ENCODE peak calls at places on chromosome 21, in ten cellular contexts. V is small intestine, F is AG09309, Y is T1000, I is mammary epithelial cell, X is brain microvascular endothelial cell, D is HT1080, L is activated gamma-delta T cell treated with Interleukin-2 at 50 U/mL for 16 hours, P is caudate nucleus, B is NCI-H1092. U is an unnamed sample.

GRCh38 chr21:28729887-28730286 is 262.8 kb downstream of the LTN1 start:
- DNase-seq in D (no peak), V (no peak), B (no peak), I (no peak), F (no peak), L (no peak), P (no peak), X (no peak), Y (no peak), U (no peak)

GRCh38 chr21:19122371-19122770 is 718.8 kb upstream of the TMPRSS15 start:
- DNase-seq in V (no peak), Y (no peak), D (no peak), F (no peak), L (no peak), P (no peak), B (peak), X (no peak), I (no peak), U (no peak)

GRCh38 chr21:28781602-28782274 is 210.9 kb downstream of the LTN1 start:
- DNase-seq in I (peak), V (peak), D (peak), F (no peak), X (peak), P (no peak), L (no peak), Y (no peak), B (no peak), U (no peak)

GRCh38 chr21:45135122-45135521 is 60.7 kb downstream of the ADARB1 start:
- DNase-seq in P (no peak), B (no peak), I (no peak), D (no peak), L (no peak), X (no peak), Y (no peak), F (no peak), V (no peak), U (no peak)

GRCh38 chr21:22145555-22145954 is 1147.3 kb downstream of the NCAM2 start:
- DNase-seq in X (no peak), F (no peak), D (no peak), B (no peak), I (no peak), L (no peak), Y (no peak), P (no peak), V (no peak), U (no peak)

GRCh38 chr21:34196996-34197395 is 123.6 kb downstream of the MRPS6 start:
- DNase-seq in F (no peak), B (no peak), Y (no peak), X (no peak), P (no peak), I (no peak), D (no peak), V (no peak), L (no peak), U (no peak)

GRCh38 chr21:34817821-34818662 is 149.2 kb downstream of the CLIC6 start:
- DNase-seq in V (peak), Y (no peak), X (no peak), B (peak), L (no peak), P (no peak), I (no peak), F (no peak), D (no peak), U (no peak)

GRCh38 chr21:45543371-45543709 is 1.1 kb upstream of the SLC19A1 start:
- DNase-seq in Y (no peak), V (no peak), P (no peak), D (no peak), B (no peak), L (peak), X (no peak), F (no peak), I (no peak), U (no peak)

GRCh38 chr21:44617071-44617501 is 5.2 kb downstream of the KRTAP10-8 start:
- DNase-seq in I (no peak), Y (no peak), V (no peak), D (no peak), P (no peak), B (no peak), X (no peak), F (no peak), L (no peak), U (no peak)

GRCh38 chr21:45892156-45892919 is 89.2 kb upstream of the COL6A1 start:
- DNase-seq in F (no peak), I (no peak), B (no peak), Y (no peak), X (no peak), V (no peak), D (no peak), L (peak), P (no peak), U (no peak)

GRCh38 chr21:37916795-37917142 is 512 bp upstream of the KCNJ6 start:
- DNase-seq in B (peak), D (no peak), F (no peak), P (no peak), L (no peak), Y (no peak), V (no peak), X (no peak), I (no peak), U (no peak)

GRCh38 chr21:27693376-27693775 is 726.5 kb upstream of the ADAMTS5 start:
- DNase-seq in Y (no peak), B (no peak), L (no peak), P (no peak), D (peak), F (peak), I (peak), X (peak), V (no peak), U (no peak)

GRCh38 chr21:45154511-45155508 is 80.4 kb downstream of the ADARB1 start:
- DNase-seq in Y (no peak), L (no peak), I (peak), X (peak), V (peak), P (no peak), B (no peak), F (no peak), D (peak), U (peak)

GRCh38 chr21:29155118-29155932 is 24.9 kb downstream of the MAP3K7CL start:
- DNase-seq in I (peak), F (peak), V (peak), B (no peak), P (no peak), Y (no peak), D (no peak), L (no peak), X (peak), U (no peak)

GRCh38 chr21:42262826-42263225 is 43.9 kb downstream of the ABCG1 start:
- DNase-seq in X (no peak), Y (no peak), I (peak), B (peak), P (no peak), D (peak), L (no peak), V (no peak), F (no peak), U (no peak)

GRCh38 chr21:42833859-42834729 is 45.2 kb downstream of the WDR4 start:
- DNase-seq in B (no peak), X (no peak), F (no peak), I (no peak), L (no peak), Y (no peak), P (no peak), V (no peak), D (no peak), U (no peak)

GRCh38 chr21:41648591-41649031 is 118.2 kb downstream of the RIPK4 start:
- DNase-seq in P (no peak), F (peak), I (peak), B (no peak), Y (no peak), V (no peak), X (peak), D (no peak), L (no peak), U (no peak)

GRCh38 chr21:46325073-46325912 is 1.3 kb downstream of the PCNT start:
- DNase-seq in X (peak), I (peak), L (peak), P (peak), V (peak), B (peak), F (no peak), D (peak), Y (no peak), U (peak)

GRCh38 chr21:26389971-26390641 is 183.0 kb downstream of the CYYR1 start:
- DNase-seq in I (peak), L (no peak), X (peak), P (no peak), F (peak), D (peak), Y (peak), V (no peak), B (no peak), U (no peak)

GRCh38 chr21:46092026-46092764 is 5.7 kb upstream of the COL6A2 start:
- DNase-seq in V (no peak), B (no peak), P (no peak), D (peak), X (peak), Y (peak), I (no peak), F (peak), L (no peak), U (no peak)

GRCh38 chr21:36976882-36977651 is 10.6 kb upstream of the HLCS start:
- DNase-seq in D (peak), V (no peak), F (peak), B (peak), X (peak), P (no peak), Y (no peak), I (peak), L (peak), U (no peak)

GRCh38 chr21:42108941-42109340 is 37.8 kb downstream of the UMODL1 start:
- DNase-seq in D (no peak), F (no peak), X (no peak), L (no peak), B (no peak), P (no peak), V (no peak), I (no peak), Y (no peak), U (no peak)

GRCh38 chr21:37758997-37759396 is 157.3 kb downstream of the KCNJ6 start:
- DNase-seq in F (no peak), V (peak), P (no peak), L (no peak), X (peak), Y (no peak), I (peak), B (peak), D (peak), U (no peak)

GRCh38 chr21:45836268-45836655 is 145.3 kb upstream of the COL6A1 start:
- DNase-seq in D (no peak), I (no peak), Y (no peak), V (no peak), X (no peak), B (no peak), L (no peak), P (no peak), F (no peak), U (no peak)

U was measured in activated T-helper 1 cell treated with anti-CD3 and anti-CD28 coated beads, Interleukin-12 subunit alpha, Interleukin-12 subunit beta, Interleukin-2, Interleukin-4 antibody, amounts not matched to agents 30 ng/mL and 10 ng/mL and 1 ng/mL, durations not matched to agents 14 hours and 24 hours and 36 hours.